ENCODE peak calls at places on chromosomes 13 and 19, in six cellular contexts. W is CD8-positive, alpha-beta memory T cell; I is iPS DF 6.9; Y is CD4-positive, alpha-beta memory T cell; U is thyroid gland; R is endodermal cell. X is an unnamed sample. For H3K4me1, the result is how much of the 10 kb centered on the place peaks cover.

GRCh38 chr19:46383846-46384245 is 29.5 kb downstream of the CCDC8 start:
- DNase-seq in U (no peak), Y (no peak), W (no peak), I (no peak), R (peak), X (peak)

GRCh38 chr13:44758595-44759221 is 182.6 kb upstream of the TSC22D1 start:
- DNase-seq in U (no peak), I (no peak), W (no peak), R (no peak), Y (no peak), X (peak)

GRCh38 chr13:25175026-25175425 is 2.9 kb upstream of the AMER2 start:
- DNase-seq in U (no peak), Y (no peak), W (no peak), I (no peak), R (no peak), X (no peak)

GRCh38 chr19:52691215-52691610 is 43.6 kb downstream of the ZNF611 start:
- DNase-seq in U (no peak), I (no peak), Y (no peak), R (peak), W (no peak), X (no peak)

GRCh38 chr19:50510121-50510670 is 795 bp downstream of the JOSD2 start:
- DNase-seq in Y (no peak), R (no peak), W (no peak), I (no peak), U (no peak), X (peak)

GRCh38 chr19:11548315-11548700 is 9.7 kb downstream of the CNN1 start:
- DNase-seq in U (no peak), Y (no peak), W (no peak), I (no peak), R (no peak), X (no peak)

GRCh38 chr13:95714142-95714832 is 37.3 kb downstream of the DNAJC3 start:
- DNase-seq in W (no peak), U (no peak), R (no peak), Y (no peak), I (no peak), X (no peak)

GRCh38 chr13:113771709-113772331 is 12.8 kb downstream of the TMEM255B start:
- DNase-seq in R (no peak), Y (no peak), U (no peak), I (no peak), W (no peak), X (no peak)

GRCh38 chr13:68748038-68748437 is 1359.6 kb upstream of the ATXN8OS start:
- DNase-seq in R (no peak), Y (no peak), I (no peak), W (no peak), U (no peak), X (no peak)

GRCh38 chr19:29381353-29382203 is 144.2 kb upstream of the VSTM2B start:
- DNase-seq in R (peak), W (no peak), I (no peak), Y (no peak), U (no peak), X (no peak)

GRCh38 chr13:36767276-36767675 is 51.7 kb upstream of the RFXAP start:
- DNase-seq in I (no peak), U (no peak), W (no peak), Y (no peak), R (no peak), X (no peak)

GRCh38 chr13:36764957-36765356 is 54.1 kb upstream of the RFXAP start:
- DNase-seq in Y (no peak), W (no peak), I (peak), U (no peak), R (no peak), X (no peak)

GRCh38 chr13:36766295-36766694 is 52.7 kb upstream of the RFXAP start:
- DNase-seq in R (no peak), W (no peak), I (no peak), U (no peak), Y (no peak), X (no peak)

GRCh38 chr13:36763322-36763721 is 55.7 kb upstream of the RFXAP start:
- DNase-seq in I (no peak), W (no peak), Y (no peak), R (no peak), U (peak), X (no peak)

DNA sequence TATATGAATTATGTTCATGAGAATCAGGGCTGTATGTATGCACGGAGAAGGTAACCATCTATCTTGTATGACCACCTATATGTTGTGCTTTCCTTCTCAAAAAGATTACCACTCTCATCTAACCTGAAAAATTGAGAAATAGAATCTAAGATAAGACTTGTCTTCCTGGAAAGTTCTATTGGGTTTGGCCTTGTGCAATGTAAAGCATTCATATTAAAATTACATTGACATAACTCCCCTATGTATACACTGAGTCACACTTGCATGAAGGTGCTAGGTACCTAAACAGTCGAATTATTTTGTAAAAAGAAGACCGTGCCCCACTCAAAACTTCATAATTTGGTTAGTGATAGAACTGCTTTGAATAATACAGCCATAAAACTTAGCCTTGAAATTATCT is 54.5 kb upstream of the RFXAP start:
- DNase-seq in I (no peak), Y (no peak), U (no peak), W (no peak), R (no peak), X (no peak)
- H3K4me1 ChIP-seq in I (under half), Y (under half), U (under half), W (under half), R (under half), X (under half)

GRCh38 chr13:80475718-80476117 is 134.8 kb upstream of the SPRY2 start:
- DNase-seq in R (no peak), I (peak), U (no peak), W (no peak), Y (no peak), X (no peak)

GRCh38 chr13:80477641-80478443 is 136.9 kb upstream of the SPRY2 start:
- DNase-seq in I (no peak), Y (no peak), R (no peak), U (no peak), W (no peak), X (no peak)

GRCh38 chr13:80469841-80470378 is 129.0 kb upstream of the SPRY2 start:
- DNase-seq in Y (no peak), W (no peak), I (no peak), U (peak), R (no peak), X (peak)

GRCh38 chr13:80476953-80477352 is 136.0 kb upstream of the SPRY2 start:
- DNase-seq in R (no peak), U (no peak), I (no peak), W (no peak), Y (no peak), X (no peak)

GRCh38 chr13:80473695-80474094 is 132.8 kb upstream of the SPRY2 start:
- DNase-seq in I (no peak), R (no peak), U (peak), W (no peak), Y (no peak), X (no peak)
- H3K4me1 ChIP-seq in I (under half), R (under half), U (under half), W (under half), Y (under half), X (under half)

DNA sequence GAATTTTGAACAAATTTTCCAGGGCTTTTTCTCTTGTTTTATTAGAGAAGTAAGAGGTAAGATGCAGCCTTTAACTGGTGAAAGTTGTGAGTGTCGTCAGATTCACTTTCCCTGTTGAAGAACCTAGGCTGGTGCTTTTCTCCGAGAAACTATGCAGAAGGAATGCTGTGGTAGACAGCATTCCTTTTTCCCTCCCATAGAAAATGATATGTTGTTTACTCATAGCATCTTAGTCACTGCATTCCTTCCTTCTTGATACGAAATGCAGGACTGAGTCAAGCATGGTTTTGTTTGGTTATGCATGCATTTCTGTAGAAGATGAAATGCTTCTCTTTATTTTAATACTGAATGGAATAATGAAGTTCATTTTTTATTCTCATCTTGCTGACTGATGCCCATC is 3.4 kb downstream of the ITGBL1 start:
- DNase-seq in R (no peak), W (no peak), U (no peak), Y (no peak), I (no peak), X (no peak)
- H3K4me1 ChIP-seq in R (under half), W (under half), U (under half), Y (under half), I (under half), X (under half)

GRCh38 chr19:16359074-16359473 is 34.4 kb downstream of the KLF2 start:
- DNase-seq in R (no peak), U (no peak), Y (no peak), I (no peak), W (no peak), X (no peak)
- H3K4me1 ChIP-seq in R (under half), U (under half), Y (half or more), I (under half), W (half or more), X (under half)

GRCh38 chr19:42361545-42361910 is 28.6 kb downstream of the CNFN start:
- DNase-seq in Y (no peak), W (no peak), I (no peak), R (no peak), U (no peak), X (no peak)

GRCh38 chr19:42362891-42363440 is 27.1 kb downstream of the CNFN start:
- DNase-seq in Y (no peak), R (no peak), I (no peak), U (no peak), W (no peak), X (no peak)

GRCh38 chr19:42363614-42364346 is 26.3 kb downstream of the CNFN start:
- DNase-seq in I (no peak), W (no peak), R (no peak), U (no peak), Y (no peak), X (no peak)

GRCh38 chr19:42360787-42361544 is 29.1 kb downstream of the CNFN start:
- DNase-seq in U (peak), R (peak), Y (no peak), W (no peak), I (peak), X (no peak)

GRCh38 chr19:42362342-42362741 is 27.8 kb downstream of the CNFN start:
- DNase-seq in R (no peak), I (no peak), W (no peak), Y (no peak), U (no peak), X (no peak)
- H3K4me1 ChIP-seq in R (under half), I (under half), W (under half), Y (under half), U (under half), X (under half)

GRCh38 chr13:75355609-75356008 is 126.4 kb downstream of the TBC1D4 start:
- DNase-seq in Y (no peak), I (no peak), W (no peak), R (no peak), U (no peak), X (no peak)

GRCh38 chr13:75356426-75356825 is 125.5 kb downstream of the TBC1D4 start:
- DNase-seq in R (no peak), U (no peak), I (no peak), Y (no peak), W (no peak), X (no peak)

GRCh38 chr13:75359266-75359665 is 122.7 kb downstream of the TBC1D4 start:
- DNase-seq in W (no peak), R (no peak), I (peak), Y (no peak), U (no peak), X (no peak)

GRCh38 chr13:75360170-75360569 is 121.8 kb downstream of the TBC1D4 start:
- DNase-seq in I (no peak), W (no peak), R (no peak), U (no peak), Y (no peak), X (no peak)

DNA sequence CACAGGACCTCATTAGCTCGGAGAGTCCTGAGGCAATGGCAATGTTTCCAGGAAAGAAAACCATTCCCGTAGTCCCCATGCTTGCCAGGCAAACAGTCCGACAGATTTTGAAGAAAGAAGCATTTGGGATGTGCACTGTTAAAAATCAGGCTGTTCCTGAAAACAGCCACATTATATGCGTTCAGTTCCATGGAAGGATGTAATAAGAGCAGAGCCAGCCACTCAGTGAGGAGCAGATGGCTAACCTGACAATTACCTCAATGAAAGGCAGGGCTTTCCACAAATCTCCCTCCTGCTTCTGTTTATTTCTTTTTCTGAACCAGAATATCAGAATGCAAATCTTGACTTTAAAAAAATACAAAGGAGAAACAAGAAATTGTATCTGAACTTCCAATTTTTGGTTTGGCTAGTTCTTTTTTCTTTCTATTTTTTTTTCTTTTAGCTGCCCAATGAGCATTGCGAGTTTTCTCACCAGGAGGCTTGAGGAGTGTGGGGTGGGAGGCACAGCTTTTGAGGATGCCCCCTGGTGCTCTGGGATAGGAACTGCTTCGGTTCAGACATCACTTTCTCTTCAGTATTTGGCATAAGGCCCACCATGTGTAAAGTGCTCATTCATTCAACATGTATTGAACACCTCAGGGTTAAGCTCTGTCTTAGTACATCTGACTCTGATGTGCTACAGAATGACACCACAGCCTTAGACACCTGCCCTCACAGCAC is 124.2 kb downstream of the TBC1D4 start:
- DNase-seq in U (peak), R (peak), I (peak), W (peak), Y (peak), X (peak)
- H3K4me1 ChIP-seq in U (under half), R (under half), I (under half), W (under half), Y (under half), X (under half)

DNA sequence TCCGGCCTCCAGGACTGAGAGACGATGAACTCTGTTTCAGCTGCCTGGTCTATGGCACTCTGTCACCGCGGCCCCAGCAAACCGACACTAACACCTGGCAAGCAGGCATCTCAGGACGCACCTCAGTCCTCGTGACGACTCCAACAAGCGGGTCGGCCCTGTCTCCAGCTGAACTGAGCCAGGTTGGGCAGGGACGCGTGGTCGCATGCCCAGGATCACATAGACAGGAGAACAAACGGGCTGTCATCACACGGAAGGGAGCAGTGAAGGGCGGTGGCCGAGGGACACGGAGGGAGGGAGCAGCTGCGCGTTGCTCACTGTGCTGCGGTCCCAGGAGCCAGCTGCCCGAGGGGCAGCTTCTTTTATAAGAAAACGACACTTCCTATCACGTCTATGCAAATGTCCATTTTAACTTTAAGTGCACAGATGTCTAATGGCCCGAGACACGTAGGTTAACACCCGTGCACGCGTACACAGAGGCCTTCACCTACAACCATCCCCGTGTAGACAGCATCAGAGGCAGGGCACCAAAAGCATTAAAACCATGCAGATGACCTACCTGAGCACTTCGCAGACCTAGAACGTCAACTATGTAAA is 8.9 kb downstream of the SGTA start:
- DNase-seq in R (no peak), W (no peak), Y (no peak), U (no peak), I (no peak), X (no peak)
- H3K4me1 ChIP-seq in R (under half), W (under half), Y (under half), U (under half), I (under half), X (under half)

DNA sequence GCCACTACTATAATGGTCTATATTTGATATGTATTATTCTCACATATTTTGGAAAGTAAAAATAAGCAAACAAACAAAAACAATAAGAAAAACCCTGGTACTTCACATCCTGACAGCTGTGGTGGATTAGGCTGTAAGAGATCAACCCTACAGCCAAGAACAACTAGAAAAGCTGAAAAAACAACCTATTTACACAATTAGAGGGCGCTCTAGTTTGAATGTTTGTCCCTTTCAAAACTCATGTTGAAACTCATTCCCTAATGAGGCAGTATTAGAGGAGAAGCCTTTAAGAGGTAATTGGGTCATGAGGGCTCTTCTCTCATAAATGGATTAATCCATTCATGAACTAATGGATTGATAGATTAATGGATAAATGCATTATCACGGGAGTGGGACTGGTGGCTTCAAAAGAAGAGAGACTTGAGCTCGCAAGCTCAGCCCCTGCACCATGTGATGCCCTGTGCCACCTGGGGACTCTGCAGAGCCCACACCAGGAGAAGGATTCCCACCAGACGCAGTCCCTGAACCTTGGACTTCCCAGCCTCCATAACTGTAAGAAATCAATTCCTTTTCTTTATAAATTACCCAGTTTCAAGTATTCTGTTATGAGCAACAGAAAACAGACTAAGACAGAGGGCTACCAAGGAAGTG is 733.9 kb upstream of the ARGLU1 start:
- DNase-seq in I (peak), U (no peak), R (no peak), Y (no peak), W (no peak), X (no peak)
- H3K4me1 ChIP-seq in I (under half), U (under half), R (under half), Y (under half), W (under half), X (under half)

GRCh38 chr13:98308525-98308911 is 131.4 kb upstream of the RNF113B start:
- DNase-seq in I (no peak), W (no peak), U (no peak), R (no peak), Y (no peak), X (no peak)

GRCh38 chr13:98310485-98311199 is 133.6 kb upstream of the RNF113B start:
- DNase-seq in Y (no peak), I (no peak), R (no peak), W (no peak), U (no peak), X (no peak)

GRCh38 chr13:98307744-98308524 is 130.9 kb upstream of the RNF113B start:
- DNase-seq in I (no peak), W (no peak), U (peak), Y (no peak), R (no peak), X (peak)

GRCh38 chr13:98311200-98311548 is 134.1 kb upstream of the RNF113B start:
- DNase-seq in Y (no peak), I (no peak), U (no peak), R (no peak), W (no peak), X (no peak)

GRCh38 chr13:98309569-98310335 is 132.7 kb upstream of the RNF113B start:
- DNase-seq in W (no peak), I (no peak), R (no peak), U (peak), Y (no peak), X (no peak)
- H3K4me1 ChIP-seq in W (under half), I (under half), R (under half), U (half or more), Y (under half), X (half or more)

GRCh38 chr19:48252625-48253024 is 3.1 kb downstream of the CARD8 start:
- DNase-seq in R (no peak), Y (no peak), I (no peak), W (no peak), U (no peak), X (no peak)

GRCh38 chr19:48258350-48258749 is 2.6 kb upstream of the CARD8 start:
- DNase-seq in U (no peak), R (no peak), W (peak), I (no peak), Y (peak), X (no peak)

GRCh38 chr19:48255376-48256303 is at the start of gene CARD8:
- DNase-seq in I (no peak), W (peak), U (peak), R (peak), Y (peak), X (peak)

GRCh38 chr19:48253999-48254398 is 1.7 kb downstream of the CARD8 start:
- DNase-seq in W (no peak), R (no peak), I (no peak), U (no peak), Y (no peak), X (no peak)

DNA sequence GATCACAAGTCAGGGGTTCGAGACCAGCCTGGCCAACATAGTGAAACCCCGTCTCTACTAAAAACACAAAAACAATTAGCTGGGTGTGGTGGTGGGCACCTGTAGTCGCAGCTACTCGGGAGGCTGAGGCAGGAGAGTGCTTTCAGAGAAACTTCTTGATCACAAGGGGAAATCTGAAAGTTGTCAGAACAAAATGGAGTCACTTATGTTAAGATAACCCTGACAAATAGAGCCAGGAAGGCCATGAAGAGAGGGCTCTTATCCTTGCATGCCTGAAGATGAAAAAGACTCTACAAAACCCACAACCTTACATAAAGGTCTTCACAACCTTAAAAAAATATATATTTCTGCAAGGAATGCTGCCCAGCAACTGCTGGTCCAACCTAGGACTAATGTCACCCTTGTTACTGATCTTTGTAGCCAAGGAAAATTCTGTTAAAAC is 1.2 kb downstream of the CARD8 start:
- DNase-seq in Y (no peak), W (no peak), R (no peak), U (no peak), I (no peak), X (no peak)
- H3K4me1 ChIP-seq in Y (half or more), W (half or more), R (under half), U (under half), I (under half), X (under half)

X was measured in body of pancreas.